ENCODE peak calls at places on chromosome 17, in ten cellular contexts. One of them, this sample, is unnamed.

GRCh38 chr17:47720196-47720595 is 12.8 kb upstream of the TBX21 start:
- DNase-seq in IMR-90: no peak
- DNase-seq in K562: no peak
- DNase-seq in heart left ventricle: no peak
- DNase-seq in endothelial cell of umbilical vein: no peak
- DNase-seq in breast epithelium: no peak
- DNase-seq in body of pancreas: no peak
- DNase-seq in DND-41: no peak
- DNase-seq in neural progenitor cell: no peak
- DNase-seq in suprapubic skin: no peak
- DNase-seq in this sample: no peak

GRCh38 chr17:38558751-38559024 is 47.1 kb downstream of the SRCIN1 start:
- DNase-seq in IMR-90: no peak
- DNase-seq in K562: no peak
- DNase-seq in heart left ventricle: no peak
- DNase-seq in endothelial cell of umbilical vein: no peak
- DNase-seq in breast epithelium: no peak
- DNase-seq in body of pancreas: no peak
- DNase-seq in DND-41: no peak
- DNase-seq in neural progenitor cell: peak; percentile 40
- DNase-seq in suprapubic skin: no peak
- DNase-seq in this sample: no peak

GRCh38 chr17:79561486-79562116 is 49.2 kb downstream of the RBFOX3 start:
- DNase-seq in IMR-90: no peak
- DNase-seq in K562: no peak
- DNase-seq in heart left ventricle: no peak
- DNase-seq in endothelial cell of umbilical vein: no peak
- DNase-seq in breast epithelium: no peak
- DNase-seq in body of pancreas: no peak
- DNase-seq in DND-41: no peak
- DNase-seq in neural progenitor cell: no peak
- DNase-seq in suprapubic skin: no peak
- DNase-seq in this sample: peak; percentile 71

GRCh38 chr17:15957206-15957605 is 12.3 kb downstream of the ADORA2B start:
- DNase-seq in IMR-90: no peak
- DNase-seq in K562: peak; percentile 41
- DNase-seq in heart left ventricle: no peak
- DNase-seq in endothelial cell of umbilical vein: no peak
- DNase-seq in breast epithelium: no peak
- DNase-seq in body of pancreas: no peak
- DNase-seq in DND-41: no peak
- DNase-seq in neural progenitor cell: no peak
- DNase-seq in suprapubic skin: no peak
- DNase-seq in this sample: no peak

GRCh38 chr17:55588446-55588845 is 77.2 kb upstream of the SMIM36 start:
- DNase-seq in IMR-90: peak; percentile 16
- DNase-seq in K562: no peak
- DNase-seq in heart left ventricle: no peak
- DNase-seq in endothelial cell of umbilical vein: peak; percentile 26
- DNase-seq in breast epithelium: no peak
- DNase-seq in body of pancreas: no peak
- DNase-seq in DND-41: no peak
- DNase-seq in neural progenitor cell: no peak
- DNase-seq in suprapubic skin: no peak
- DNase-seq in this sample: no peak

GRCh38 chr17:30137158-30137557 is 20.5 kb downstream of the NSRP1 start:
- DNase-seq in IMR-90: no peak
- DNase-seq in K562: no peak
- DNase-seq in heart left ventricle: no peak
- DNase-seq in endothelial cell of umbilical vein: no peak
- DNase-seq in breast epithelium: no peak
- DNase-seq in body of pancreas: no peak
- DNase-seq in DND-41: no peak
- DNase-seq in neural progenitor cell: no peak
- DNase-seq in suprapubic skin: no peak
- DNase-seq in this sample: no peak

GRCh38 chr17:55699178-55699865 is 23.3 kb downstream of the TMEM100 start:
- DNase-seq in IMR-90: no peak
- DNase-seq in K562: no peak
- DNase-seq in heart left ventricle: peak; percentile 21
- DNase-seq in endothelial cell of umbilical vein: no peak
- DNase-seq in breast epithelium: no peak
- DNase-seq in body of pancreas: no peak
- DNase-seq in DND-41: no peak
- DNase-seq in neural progenitor cell: peak; percentile 63
- DNase-seq in suprapubic skin: no peak
- DNase-seq in this sample: no peak

GRCh38 chr17:14144513-14144912 is 75.2 kb downstream of the COX10 start:
- DNase-seq in IMR-90: peak; percentile 12
- DNase-seq in K562: no peak
- DNase-seq in heart left ventricle: no peak
- DNase-seq in endothelial cell of umbilical vein: no peak
- DNase-seq in breast epithelium: no peak
- DNase-seq in body of pancreas: no peak
- DNase-seq in DND-41: no peak
- DNase-seq in neural progenitor cell: no peak
- DNase-seq in suprapubic skin: no peak
- DNase-seq in this sample: no peak

GRCh38 chr17:9406046-9406631 is 169.5 kb downstream of the STX8 start:
- DNase-seq in IMR-90: peak; percentile 49
- DNase-seq in K562: no peak
- DNase-seq in heart left ventricle: no peak
- DNase-seq in endothelial cell of umbilical vein: no peak
- DNase-seq in breast epithelium: no peak
- DNase-seq in body of pancreas: no peak
- DNase-seq in DND-41: no peak
- DNase-seq in neural progenitor cell: no peak
- DNase-seq in suprapubic skin: no peak
- DNase-seq in this sample: no peak

GRCh38 chr17:45091778-45092425 is 30.8 kb downstream of the NMT1 start:
- DNase-seq in IMR-90: peak; percentile 36
- DNase-seq in K562: no peak
- DNase-seq in heart left ventricle: no peak
- DNase-seq in endothelial cell of umbilical vein: peak; percentile 11
- DNase-seq in breast epithelium: no peak
- DNase-seq in body of pancreas: no peak
- DNase-seq in DND-41: no peak
- DNase-seq in neural progenitor cell: no peak
- DNase-seq in suprapubic skin: no peak
- DNase-seq in this sample: no peak

GRCh38 chr17:65559483-65559801 is 2.0 kb downstream of the AXIN2 start:
- DNase-seq in IMR-90: no peak
- DNase-seq in K562: no peak
- DNase-seq in heart left ventricle: no peak
- DNase-seq in endothelial cell of umbilical vein: peak; percentile 40
- DNase-seq in breast epithelium: no peak
- DNase-seq in body of pancreas: no peak
- DNase-seq in DND-41: no peak
- DNase-seq in neural progenitor cell: peak; percentile 23
- DNase-seq in suprapubic skin: no peak
- DNase-seq in this sample: peak; percentile 47

GRCh38 chr17:56142325-56142724 is 10.9 kb upstream of the ANKFN1 start:
- DNase-seq in IMR-90: peak; percentile 95
- DNase-seq in K562: no peak
- DNase-seq in heart left ventricle: no peak
- DNase-seq in endothelial cell of umbilical vein: no peak
- DNase-seq in breast epithelium: no peak
- DNase-seq in body of pancreas: peak; percentile 25
- DNase-seq in DND-41: no peak
- DNase-seq in neural progenitor cell: no peak
- DNase-seq in suprapubic skin: no peak
- DNase-seq in this sample: no peak

GRCh38 chr17:17061516-17061915 is 19.3 kb downstream of the MPRIP start:
- DNase-seq in IMR-90: no peak
- DNase-seq in K562: no peak
- DNase-seq in heart left ventricle: no peak
- DNase-seq in endothelial cell of umbilical vein: no peak
- DNase-seq in breast epithelium: no peak
- DNase-seq in body of pancreas: no peak
- DNase-seq in DND-41: no peak
- DNase-seq in neural progenitor cell: no peak
- DNase-seq in suprapubic skin: no peak
- DNase-seq in this sample: no peak
- H3K36me3 ChIP-seq in IMR-90: peaks cover 6% of the 10 kb centered on the region
- H3K36me3 ChIP-seq in K562: no peaks in the 10 kb centered on the region
- H3K36me3 ChIP-seq in heart left ventricle: no peaks in the 10 kb centered on the region
- H3K36me3 ChIP-seq in endothelial cell of umbilical vein: no peaks in the 10 kb centered on the region
- H3K36me3 ChIP-seq in breast epithelium: no peaks in the 10 kb centered on the region
- H3K36me3 ChIP-seq in body of pancreas: no peaks in the 10 kb centered on the region
- H3K36me3 ChIP-seq in DND-41: peaks cover 8% of the 10 kb centered on the region
- H3K36me3 ChIP-seq in neural progenitor cell: no peaks in the 10 kb centered on the region
- H3K36me3 ChIP-seq in suprapubic skin: no peaks in the 10 kb centered on the region
- H3K36me3 ChIP-seq in this sample: no peaks in the 10 kb centered on the region

GRCh38 chr17:50129303-50129945 is 536 bp downstream of the SAMD14 start:
- DNase-seq in IMR-90: peak; percentile 57
- DNase-seq in K562: no peak
- DNase-seq in heart left ventricle: no peak
- DNase-seq in endothelial cell of umbilical vein: no peak
- DNase-seq in breast epithelium: no peak
- DNase-seq in body of pancreas: no peak
- DNase-seq in DND-41: no peak
- DNase-seq in neural progenitor cell: peak; percentile 83
- DNase-seq in suprapubic skin: no peak
- DNase-seq in this sample: no peak
- H3K4me3 ChIP-seq in IMR-90: peak overlapping the region; percentile 64
- H3K4me3 ChIP-seq in K562: no peak overlapping the region
- H3K4me3 ChIP-seq in heart left ventricle: peak overlapping the region; percentile 22
- H3K4me3 ChIP-seq in endothelial cell of umbilical vein: peak overlapping the region; percentile 53
- H3K4me3 ChIP-seq in breast epithelium: peak overlapping the region; percentile 51
- H3K4me3 ChIP-seq in body of pancreas: no peak overlapping the region
- H3K4me3 ChIP-seq in DND-41: no peak overlapping the region
- H3K4me3 ChIP-seq in neural progenitor cell: peak overlapping the region; percentile 86
- H3K4me3 ChIP-seq in suprapubic skin: peak overlapping the region; percentile 55
- H3K4me3 ChIP-seq in this sample: peak overlapping the region; percentile 80

GRCh38 chr17:39641119-39641496 is 4.2 kb downstream of the STARD3 start:
- DNase-seq in IMR-90: no peak
- DNase-seq in K562: no peak
- DNase-seq in heart left ventricle: no peak
- DNase-seq in endothelial cell of umbilical vein: no peak
- DNase-seq in breast epithelium: no peak
- DNase-seq in body of pancreas: no peak
- DNase-seq in DND-41: no peak
- DNase-seq in neural progenitor cell: no peak
- DNase-seq in suprapubic skin: no peak
- DNase-seq in this sample: no peak
- H3K4me1 ChIP-seq in IMR-90: peaks cover 25% of the 10 kb centered on the region
- H3K4me1 ChIP-seq in K562: peaks cover 65% of the 10 kb centered on the region
- H3K4me1 ChIP-seq in heart left ventricle: peaks cover 77% of the 10 kb centered on the region
- H3K4me1 ChIP-seq in endothelial cell of umbilical vein: peaks cover 22% of the 10 kb centered on the region
- H3K4me1 ChIP-seq in breast epithelium: peaks cover 9% of the 10 kb centered on the region
- H3K4me1 ChIP-seq in body of pancreas: peaks cover 56% of the 10 kb centered on the region
- H3K4me1 ChIP-seq in DND-41: peaks cover 32% of the 10 kb centered on the region
- H3K4me1 ChIP-seq in neural progenitor cell: peaks cover 46% of the 10 kb centered on the region
- H3K4me1 ChIP-seq in suprapubic skin: peaks cover 72% of the 10 kb centered on the region
- H3K4me1 ChIP-seq in this sample: no peaks in the 10 kb centered on the region

DNA sequence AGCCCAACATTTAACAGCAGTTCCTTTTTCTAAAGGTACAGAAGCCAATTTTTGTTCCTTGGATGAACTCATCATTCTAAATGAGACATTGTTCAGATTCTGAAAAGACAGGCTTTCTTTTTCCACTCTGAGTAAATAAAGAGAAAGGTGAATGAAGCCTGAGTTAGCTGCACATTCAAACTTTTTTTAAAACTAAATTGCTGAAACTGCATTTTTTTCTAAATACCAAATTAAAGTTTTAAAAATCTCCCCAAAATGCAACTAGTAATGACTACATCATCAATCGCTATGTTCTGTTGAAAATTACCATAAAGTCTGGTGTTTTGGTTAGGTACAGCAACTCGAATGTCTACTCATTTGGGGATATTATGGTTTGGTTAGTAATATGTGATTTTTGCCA is 9.8 kb downstream of the SCO1 start:
- DNase-seq in IMR-90: no peak
- DNase-seq in K562: no peak
- DNase-seq in heart left ventricle: no peak
- DNase-seq in endothelial cell of umbilical vein: no peak
- DNase-seq in breast epithelium: no peak
- DNase-seq in body of pancreas: no peak
- DNase-seq in DND-41: no peak
- DNase-seq in neural progenitor cell: no peak
- DNase-seq in suprapubic skin: no peak
- DNase-seq in this sample: no peak
- H3K36me3 ChIP-seq in IMR-90: peaks cover 24% of the 10 kb centered on the region
- H3K36me3 ChIP-seq in K562: peaks cover 93% of the 10 kb centered on the region
- H3K36me3 ChIP-seq in heart left ventricle: peaks cover 20% of the 10 kb centered on the region
- H3K36me3 ChIP-seq in endothelial cell of umbilical vein: peaks cover 17% of the 10 kb centered on the region
- H3K36me3 ChIP-seq in breast epithelium: peaks cover 13% of the 10 kb centered on the region
- H3K36me3 ChIP-seq in body of pancreas: peaks cover 32% of the 10 kb centered on the region
- H3K36me3 ChIP-seq in DND-41: peaks cover 92% of the 10 kb centered on the region
- H3K36me3 ChIP-seq in neural progenitor cell: peaks cover 27% of the 10 kb centered on the region
- H3K36me3 ChIP-seq in suprapubic skin: peaks cover 66% of the 10 kb centered on the region
- H3K36me3 ChIP-seq in this sample: peaks cover 2% of the 10 kb centered on the region